ENCODE peak calls at places on chromosomes 3 and 15, in five cellular contexts. P, Q, X, H and C are unnamed samples.

GRCh38 chr3:103410231-103410630 is 975.4 kb downstream of the ZPLD1 start:
- DNase-seq in Q (peak), P (no peak), H (no peak), X (no peak), C (no peak)

GRCh38 chr15:40878785-40879184 is 4.8 kb upstream of the RHOV start:
- DNase-seq in H (peak), Q (no peak), P (no peak), X (no peak), C (no peak)

GRCh38 chr15:65006876-65007275 is 17.2 kb upstream of the SPG21 start:
- DNase-seq in Q (peak), H (no peak), P (no peak), X (no peak), C (no peak)

GRCh38 chr15:91849749-91850161 is 3.8 kb upstream of the SLCO3A1 start:
- DNase-seq in Q (no peak), H (peak), P (no peak), X (no peak), C (no peak)

GRCh38 chr3:130841357-130841756 is 52.5 kb upstream of the ATP2C1 start:
- DNase-seq in X (no peak), Q (no peak), H (no peak), P (no peak), C (no peak)

GRCh38 chr3:180325533-180325932 is 276.4 kb upstream of the TTC14 start:
- DNase-seq in Q (no peak), H (no peak), X (no peak), P (no peak), C (no peak)

GRCh38 chr15:36899696-36900095 is 200.7 kb downstream of the MEIS2 start:
- DNase-seq in X (no peak), H (no peak), Q (no peak), P (no peak), C (no peak)

GRCh38 chr3:170572665-170573253 is 13.1 kb downstream of the SLC7A14 start:
- DNase-seq in X (no peak), P (no peak), Q (no peak), H (no peak), C (no peak)

GRCh38 chr15:33639968-33640367 is 328.3 kb upstream of the CHRM5 start:
- DNase-seq in X (no peak), P (no peak), H (no peak), Q (no peak), C (no peak)

GRCh38 chr3:27216955-27217552 is 152.1 kb downstream of the NEK10 start:
- DNase-seq in X (no peak), Q (no peak), P (no peak), H (no peak), C (no peak)

GRCh38 chr3:183131186-183131585 is 31.3 kb downstream of the LAMP3 start:
- DNase-seq in Q (no peak), X (no peak), H (no peak), P (no peak), C (no peak)

GRCh38 chr15:43772624-43773023 is 4.1 kb downstream of the ELL3 start:
- DNase-seq in X (no peak), Q (no peak), H (no peak), P (no peak), C (no peak)

GRCh38 chr3:114380233-114380645 is 86.4 kb downstream of the TIGIT start:
- DNase-seq in Q (peak), X (no peak), H (no peak), P (peak), C (no peak)

GRCh38 chr3:49701388-49702077 is 12.2 kb downstream of the RNF123 start:
- DNase-seq in P (no peak), X (no peak), Q (peak), H (no peak), C (no peak)

GRCh38 chr3:129793947-129794318 is 99.6 kb downstream of the TMCC1 start:
- DNase-seq in P (no peak), Q (peak), X (no peak), H (no peak), C (no peak)